ENCODE peak calls at places on chromosomes 6 and 20, in five cellular contexts. E, K, Z, M and A are unnamed samples.

GRCh38 chr20:10253750-10254149 is 35.1 kb downstream of the SNAP25 start:
- ATAC-seq in E (no peak), K (no peak), Z (no peak), M (peak), A (peak)

GRCh38 chr6:11759995-11760394 is 18.6 kb downstream of the ADTRP start:
- ATAC-seq in E (no peak), K (no peak), Z (no peak), M (no peak), A (no peak)

GRCh38 chr20:44134897-44135810 is 51.8 kb downstream of the JPH2 start:
- ATAC-seq in E (peak), K (no peak), Z (no peak), M (peak), A (peak)

GRCh38 chr6:2790588-2790987 is 25.4 kb downstream of the WRNIP1 start:
- ATAC-seq in E (no peak), K (peak), Z (peak), M (no peak), A (no peak)

GRCh38 chr6:13194852-13195251 is 133.5 kb downstream of the TBC1D7 start:
- ATAC-seq in E (no peak), K (peak), Z (no peak), M (no peak), A (peak)

GRCh38 chr6:33610779-33611421 is 10.2 kb upstream of the ITPR3 start:
- ATAC-seq in E (no peak), K (no peak), Z (peak), M (no peak), A (no peak)

GRCh38 chr6:3406362-3406809 is 50.5 kb downstream of the SLC22A23 start:
- ATAC-seq in E (no peak), K (no peak), Z (no peak), M (no peak), A (no peak)

GRCh38 chr6:2781685-2782355 is 16.6 kb downstream of the WRNIP1 start:
- ATAC-seq in E (no peak), K (no peak), Z (no peak), M (no peak), A (no peak)

GRCh38 chr6:143615785-143616184 is 62.0 kb upstream of the PHACTR2 start:
- ATAC-seq in E (peak), K (no peak), Z (no peak), M (peak), A (no peak)

GRCh38 chr20:47854687-47855212 is 69.5 kb upstream of the SULF2 start:
- ATAC-seq in E (no peak), K (peak), Z (no peak), M (no peak), A (no peak)

GRCh38 chr20:25259788-25260254 is 11.9 kb downstream of the PYGB start:
- ATAC-seq in E (peak), K (no peak), Z (no peak), M (peak), A (no peak)

GRCh38 chr20:13105071-13105470 is 96.3 kb downstream of the SPTLC3 start:
- ATAC-seq in E (no peak), K (no peak), Z (no peak), M (no peak), A (no peak)

GRCh38 chr6:110781522-110782200 is 33.6 kb downstream of the CDK19 start:
- ATAC-seq in E (no peak), K (no peak), Z (no peak), M (no peak), A (peak)

GRCh38 chr20:37395411-37395800 is 49.5 kb downstream of the SRC start:
- ATAC-seq in E (no peak), K (no peak), Z (peak), M (no peak), A (no peak)

GRCh38 chr20:4998160-4998651 is 3.1 kb downstream of the SLC23A2 start:
- ATAC-seq in E (no peak), K (no peak), Z (no peak), M (no peak), A (peak)

GRCh38 chr6:56902551-56903464 is 52.1 kb upstream of the BEND6 start:
- ATAC-seq in E (no peak), K (no peak), Z (peak), M (no peak), A (no peak)

GRCh38 chr6:120478650-120479049 is 855.6 kb downstream of the TBC1D32 start:
- ATAC-seq in E (no peak), K (no peak), Z (no peak), M (no peak), A (no peak)

GRCh38 chr6:170294813-170295518 is 4.1 kb upstream of the DLL1 start:
- ATAC-seq in E (no peak), K (no peak), Z (no peak), M (no peak), A (no peak)

GRCh38 chr20:44180814-44181213 is 6.2 kb downstream of the JPH2 start:
- ATAC-seq in E (no peak), K (no peak), Z (peak), M (no peak), A (no peak)

GRCh38 chr6:129929433-129929832 is 68.3 kb upstream of the TMEM244 start:
- ATAC-seq in E (no peak), K (peak), Z (no peak), M (no peak), A (no peak)

GRCh38 chr6:38933426-38933825 is 115.2 kb upstream of the GLP1R start:
- ATAC-seq in E (no peak), K (peak), Z (no peak), M (no peak), A (no peak)

GRCh38 chr20:2692036-2692885 is at the start of gene EBF4:
- ATAC-seq in E (peak), K (peak), Z (peak), M (peak), A (peak)

GRCh38 chr6:89492025-89492640 is 59.2 kb downstream of the ANKRD6 start:
- ATAC-seq in E (no peak), K (no peak), Z (no peak), M (no peak), A (no peak)

GRCh38 chr6:20800229-20800628 is 266.0 kb downstream of the CDKAL1 start:
- ATAC-seq in E (no peak), K (peak), Z (no peak), M (no peak), A (no peak)